ENCODE peak calls at places on chromosomes 6 and 20, in six cellular contexts. D is psoas muscle, M is A549, U is upper lobe of right lung, F is IMR-90, S is adrenal gland. X is an unnamed sample.

GRCh38 chr20:1626528-1627192 is 6.9 kb upstream of the SIRPB1 start:
- DNase-seq in D (no peak), M (no peak), U (peak), F (no peak), S (no peak), X (no peak)

GRCh38 chr6:154996841-154997311 is 1.8 kb downstream of the TIAM2 start:
- DNase-seq in D (no peak), M (no peak), U (no peak), F (no peak), S (no peak), X (no peak)

GRCh38 chr20:652611-653109 is 340 bp downstream of the SRXN1 start:
- DNase-seq in D (no peak), M (no peak), U (peak), F (peak), S (no peak), X (no peak)

GRCh38 chr20:23060629-23061028 is 11.2 kb upstream of the THBD start:
- DNase-seq in D (no peak), M (no peak), U (no peak), F (no peak), S (no peak), X (no peak)

GRCh38 chr20:37414133-37414532 is 68.2 kb downstream of the SRC start:
- DNase-seq in D (no peak), M (no peak), U (no peak), F (no peak), S (no peak), X (no peak)

GRCh38 chr20:46010491-46011405 is 2.0 kb downstream of the MMP9 start:
- DNase-seq in D (no peak), M (no peak), U (peak), F (peak), S (no peak), X (no peak)

GRCh38 chr6:10033223-10033829 is 381.5 kb downstream of the TFAP2A start:
- DNase-seq in D (no peak), M (peak), U (no peak), F (no peak), S (no peak), X (no peak)

GRCh38 chr20:59435496-59435895 is 135.1 kb downstream of the EDN3 start:
- DNase-seq in D (no peak), M (no peak), U (no peak), F (no peak), S (no peak), X (no peak)

GRCh38 chr6:24584390-24584735 is 61.6 kb downstream of the KIAA0319 start:
- DNase-seq in D (no peak), M (no peak), U (no peak), F (no peak), S (no peak), X (no peak)

GRCh38 chr6:30730611-30731435 is 10.7 kb downstream of the TUBB start:
- DNase-seq in D (peak), M (no peak), U (peak), F (peak), S (peak), X (peak)

GRCh38 chr20:63475209-63475608 is 2.8 kb upstream of the KCNQ2 start:
- DNase-seq in D (no peak), M (no peak), U (no peak), F (peak), S (no peak), X (no peak)

GRCh38 chr6:113047148-113047547 is 700.0 kb downstream of the RFPL4B start:
- DNase-seq in D (no peak), M (no peak), U (no peak), F (peak), S (no peak), X (no peak)

GRCh38 chr6:7644394-7644793 is 54.4 kb downstream of the SNRNP48 start:
- DNase-seq in D (no peak), M (no peak), U (no peak), F (no peak), S (no peak), X (no peak)

GRCh38 chr6:109513571-109514071 is 30.6 kb upstream of the ZBTB24 start:
- DNase-seq in D (no peak), M (no peak), U (no peak), F (peak), S (no peak), X (no peak)

GRCh38 chr6:155493694-155494143 is 38.1 kb upstream of the NOX3 start:
- DNase-seq in D (no peak), M (peak), U (no peak), F (peak), S (peak), X (no peak)

GRCh38 chr20:44137210-44137781 is 49.7 kb downstream of the JPH2 start:
- DNase-seq in D (peak), M (no peak), U (no peak), F (peak), S (no peak), X (no peak)

GRCh38 chr6:391559-392440 is at the start of gene IRF4:
- DNase-seq in D (peak), M (no peak), U (no peak), F (no peak), S (no peak), X (no peak)

GRCh38 chr20:40471261-40471629 is 217.8 kb downstream of the MAFB start:
- DNase-seq in D (no peak), M (no peak), U (no peak), F (no peak), S (no peak), X (no peak)

GRCh38 chr20:4135385-4136077 is 120.2 kb upstream of the RNF24 start:
- DNase-seq in D (no peak), M (peak), U (no peak), F (peak), S (no peak), X (no peak)

GRCh38 chr6:134752445-134752844 is 197.5 kb downstream of the ALDH8A1 start:
- DNase-seq in D (no peak), M (no peak), U (no peak), F (no peak), S (no peak), X (no peak)

GRCh38 chr6:152401978-152402377 is 235.2 kb downstream of the SYNE1 start:
- DNase-seq in D (no peak), M (peak), U (no peak), F (peak), S (no peak), X (no peak)

GRCh38 chr6:169829786-169830185 is 78.4 kb downstream of the ERMARD start:
- DNase-seq in D (no peak), M (no peak), U (peak), F (no peak), S (no peak), X (no peak)

GRCh38 chr20:43916073-43916874 is 1.6 kb downstream of the TOX2 start:
- DNase-seq in D (no peak), M (no peak), U (no peak), F (no peak), S (no peak), X (no peak)

GRCh38 chr6:16302721-16303552 is 64.5 kb downstream of the GMPR start:
- DNase-seq in D (no peak), M (no peak), U (no peak), F (no peak), S (no peak), X (no peak)

GRCh38 chr20:45595235-45595634 is 16.2 kb upstream of the WFDC8 start:
- DNase-seq in D (no peak), M (no peak), U (no peak), F (no peak), S (no peak), X (no peak)

GRCh38 chr6:20207096-20207454 is 5.2 kb downstream of the MBOAT1 start:
- DNase-seq in D (no peak), M (no peak), U (no peak), F (no peak), S (no peak), X (no peak)

GRCh38 chr6:149317656-149318571 is at the start of gene TAB2:
- DNase-seq in D (peak), M (no peak), U (peak), F (no peak), S (peak), X (peak)

GRCh38 chr6:19896580-19897010 is 59.4 kb downstream of the ID4 start:
- DNase-seq in D (no peak), M (no peak), U (no peak), F (no peak), S (no peak), X (no peak)

GRCh38 chr20:20405619-20406018 is 37.7 kb downstream of the INSM1 start:
- DNase-seq in D (no peak), M (no peak), U (no peak), F (no peak), S (no peak), X (no peak)

GRCh38 chr20:2652724-2653510 is 485 bp downstream of the NOP56 start:
- DNase-seq in D (no peak), M (no peak), U (no peak), F (no peak), S (peak), X (peak)

GRCh38 chr6:168877821-168878282 is 375.8 kb downstream of the THBS2 start:
- DNase-seq in D (no peak), M (no peak), U (no peak), F (no peak), S (no peak), X (no peak)

GRCh38 chr6:52976591-52977035 is 18.5 kb downstream of the GSTA4 start:
- DNase-seq in D (no peak), M (no peak), U (no peak), F (no peak), S (no peak), X (no peak)

GRCh38 chr6:113187671-113188070 is 669.5 kb upstream of the MARCKS start:
- DNase-seq in D (no peak), M (no peak), U (no peak), F (peak), S (no peak), X (no peak)

GRCh38 chr20:51410586-51411325 is 131.8 kb downstream of the NFATC2 start:
- DNase-seq in D (no peak), M (no peak), U (no peak), F (no peak), S (no peak), X (no peak)

GRCh38 chr20:51411867-51412266 is 130.7 kb downstream of the NFATC2 start:
- DNase-seq in D (no peak), M (no peak), U (no peak), F (no peak), S (no peak), X (no peak)

GRCh38 chr20:51413753-51414323 is 128.7 kb downstream of the NFATC2 start:
- DNase-seq in D (no peak), M (no peak), U (no peak), F (no peak), S (no peak), X (no peak)

GRCh38 chr20:51412991-51413471 is 129.5 kb downstream of the NFATC2 start:
- DNase-seq in D (peak), M (no peak), U (no peak), F (no peak), S (no peak), X (no peak)

DNA sequence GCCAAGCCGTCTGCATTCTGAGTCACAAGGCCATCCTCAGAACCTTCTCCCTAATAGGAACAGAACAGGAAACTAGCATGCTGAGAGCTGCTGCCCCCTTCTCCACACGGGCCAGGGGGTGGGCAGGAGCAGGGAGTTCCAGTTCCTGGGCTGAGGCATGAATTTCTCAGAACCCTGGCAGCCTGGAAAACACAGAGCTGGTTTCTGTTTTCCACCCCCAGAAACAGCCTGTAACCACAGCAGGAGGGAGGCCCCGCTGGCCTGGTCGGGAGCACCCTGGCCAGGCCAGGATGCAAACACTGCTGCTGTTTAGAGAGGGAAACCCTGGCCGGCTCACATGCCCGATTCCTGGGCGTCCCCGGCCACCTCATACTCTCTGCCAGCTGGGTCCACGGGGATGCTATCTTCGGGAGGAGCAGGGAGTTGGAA is 130.2 kb downstream of the NFATC2 start:
- DNase-seq in D (no peak), M (no peak), U (no peak), F (peak), S (no peak), X (no peak)
- H3K27ac ChIP-seq in D (peak), M (peak), U (peak), F (no peak), S (no peak), X (no peak)

DNA sequence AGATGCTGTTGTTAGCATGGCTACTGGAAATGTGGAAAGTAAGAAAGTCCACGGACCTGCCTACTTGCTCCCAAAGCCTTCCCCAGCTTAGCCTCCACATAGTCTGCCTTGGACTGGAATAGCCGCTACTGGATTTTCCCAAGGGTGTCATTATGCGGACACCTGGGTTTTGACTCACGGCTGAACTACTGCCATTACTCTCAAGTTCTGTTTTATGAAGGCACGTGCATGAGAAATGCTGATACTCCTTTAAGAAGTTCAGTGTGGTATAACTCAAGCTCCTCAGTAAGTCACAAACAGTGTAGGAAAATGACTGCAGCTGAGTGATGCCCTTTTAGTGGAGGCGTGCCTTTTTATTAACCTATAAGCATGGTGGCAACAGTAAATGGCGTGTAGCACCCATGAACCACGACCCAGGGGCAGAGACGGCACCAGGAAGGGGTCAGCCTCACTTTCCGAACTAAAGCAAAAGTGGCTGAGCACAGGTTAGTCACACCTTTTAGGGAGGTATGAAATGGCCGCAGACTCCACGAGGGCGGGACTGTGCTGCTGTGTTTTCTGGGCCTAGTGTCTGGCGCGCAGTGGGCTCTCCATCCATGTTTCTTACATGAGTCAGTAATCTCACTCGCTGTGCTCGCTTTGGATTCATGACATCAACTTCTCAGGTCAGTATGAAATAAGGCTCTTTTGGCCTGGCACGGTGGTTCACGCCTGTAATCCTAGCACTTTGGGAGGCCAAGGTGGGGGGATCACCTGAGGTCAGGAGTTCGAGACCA is 23.9 kb downstream of the PSMG4 start:
- DNase-seq in D (peak), M (no peak), U (peak), F (no peak), S (no peak), X (no peak)
- H3K27ac ChIP-seq in D (peak), M (no peak), U (peak), F (no peak), S (no peak), X (peak)

GRCh38 chr20:49446080-49446479 is 36.4 kb downstream of the KCNB1 start:
- DNase-seq in D (no peak), M (no peak), U (no peak), F (no peak), S (no peak), X (no peak)
- H3K27ac ChIP-seq in D (no peak), M (no peak), U (no peak), F (no peak), S (no peak), X (no peak)

GRCh38 chr6:112035446-112035845 is 18.5 kb upstream of the CCN6 start:
- DNase-seq in D (peak), M (no peak), U (no peak), F (no peak), S (no peak), X (no peak)
- H3K27ac ChIP-seq in D (no peak), M (no peak), U (peak), F (no peak), S (no peak), X (no peak)

DNA sequence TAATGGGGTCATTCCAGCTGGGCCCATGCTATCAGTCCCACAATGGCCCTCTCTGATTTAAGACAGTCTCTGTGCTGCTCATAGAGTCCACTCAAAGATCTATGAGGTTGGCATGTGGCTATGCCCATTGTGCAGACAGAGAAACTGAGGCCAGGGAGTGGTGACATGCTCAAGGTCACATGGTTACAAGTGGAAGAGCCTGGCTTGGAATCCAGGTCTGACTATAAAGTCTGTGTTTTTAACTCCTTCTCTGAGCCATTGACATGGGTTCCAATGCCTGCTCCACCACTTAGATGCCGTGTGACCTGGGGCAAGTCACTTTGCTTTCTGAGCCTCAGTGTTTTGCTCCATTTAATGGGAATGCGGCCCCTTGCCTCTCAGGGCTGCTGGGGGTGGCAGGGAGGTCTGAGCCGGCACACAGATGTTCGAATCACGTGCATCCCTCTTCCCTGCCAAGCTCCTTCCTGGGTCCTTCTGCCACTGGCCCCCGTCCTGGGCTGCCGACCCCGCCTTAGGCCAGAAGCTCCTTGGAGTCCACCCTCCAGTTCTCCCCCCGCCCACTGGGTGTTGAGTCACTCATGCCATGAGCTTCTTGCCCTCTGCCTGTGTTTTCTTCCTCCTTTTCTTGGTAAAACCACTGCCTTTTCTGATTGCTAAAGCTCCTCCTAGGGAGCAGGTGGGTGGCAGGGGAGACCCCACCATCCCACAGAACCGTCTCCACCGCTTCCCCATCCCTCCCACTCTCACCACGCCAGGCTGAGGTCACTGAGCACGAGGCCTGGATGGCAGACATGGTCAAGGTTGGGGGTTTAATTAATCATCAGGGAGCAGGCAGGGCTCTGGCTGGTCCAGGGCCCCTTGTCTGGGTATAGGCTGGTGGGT is 35.7 kb downstream of the CEBPB start:
- DNase-seq in D (no peak), M (no peak), U (peak), F (peak), S (peak), X (no peak)
- H3K27ac ChIP-seq in D (no peak), M (peak), U (peak), F (peak), S (no peak), X (no peak)

GRCh38 chr6:11767458-11767857 is 11.1 kb downstream of the ADTRP start:
- DNase-seq in D (no peak), M (no peak), U (no peak), F (no peak), S (no peak), X (no peak)
- H3K27ac ChIP-seq in D (no peak), M (peak), U (no peak), F (peak), S (no peak), X (no peak)

DNA sequence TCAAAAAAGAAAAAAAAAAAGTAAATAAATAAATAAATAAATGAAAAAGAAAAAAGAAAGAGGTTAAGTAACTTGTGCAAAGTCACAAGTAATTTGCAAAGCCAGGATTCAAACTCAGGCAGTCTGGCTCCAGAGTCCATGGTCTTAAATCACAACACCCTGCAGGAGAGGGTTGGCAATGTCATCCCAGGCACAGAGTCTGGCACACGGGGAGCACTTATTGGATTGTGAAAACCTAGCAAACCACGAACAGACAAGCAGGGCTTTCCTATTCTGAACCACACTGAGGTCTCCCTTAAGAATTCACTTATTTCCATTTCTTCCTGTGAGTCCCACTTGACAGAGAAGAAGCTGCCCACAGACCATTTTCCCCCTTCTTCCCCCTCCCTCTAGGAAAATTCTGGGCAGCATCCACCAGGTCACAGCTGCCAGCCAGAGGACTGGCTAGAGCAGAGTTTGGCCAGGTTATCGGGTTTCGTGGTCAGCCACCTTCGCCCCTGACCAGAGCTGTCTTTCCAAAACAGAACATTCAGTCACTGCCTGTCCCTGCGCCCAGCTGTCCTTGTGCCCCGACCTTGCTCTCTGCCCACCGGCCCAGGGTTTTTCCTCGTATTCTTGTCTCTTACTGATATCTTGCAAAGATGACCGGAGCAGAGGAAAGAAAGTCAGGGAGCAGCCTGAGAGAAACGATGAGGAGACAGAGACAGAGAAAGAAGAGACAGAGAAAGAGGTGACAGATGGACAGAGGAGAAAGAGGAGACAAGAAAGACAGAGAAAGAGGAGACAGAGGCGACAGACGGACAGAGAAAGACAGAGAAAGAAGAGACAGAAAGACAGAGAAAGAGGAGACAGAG is 106.4 kb upstream of the PTPN1 start:
- DNase-seq in D (peak), M (no peak), U (no peak), F (no peak), S (no peak), X (no peak)
- H3K27ac ChIP-seq in D (peak), M (peak), U (peak), F (no peak), S (peak), X (no peak)